ENCODE peak calls at places on chromosomes 4 and X, in four cellular contexts. F is progenitor cell of endocrine pancreas; Q is fibroblast of the aortic adventitia; I is naive thymus-derived CD8-positive, alpha-beta T cell. B is an unnamed sample.

GRCh38 chrX:104318330-104319009 is 63.7 kb upstream of the ESX1 start:
- DNase-seq in I (no peak), F (no peak), Q (peak), B (no peak)

GRCh38 chr4:109278594-109279031 is 23.8 kb downstream of the COL25A1 start:
- DNase-seq in F (no peak), I (no peak), Q (no peak), B (no peak)

GRCh38 chrX:103254171-103254824 is 657 bp downstream of the TCEAL8 start:
- DNase-seq in F (peak), Q (peak), I (no peak), B (peak)

GRCh38 chr4:158290912-158291311 is 80.6 kb downstream of the TMEM144 start:
- DNase-seq in F (no peak), I (no peak), Q (no peak), B (no peak)

GRCh38 chr4:105061136-105061696 is 85.5 kb upstream of the TET2 start:
- DNase-seq in I (no peak), Q (peak), F (no peak), B (no peak)

GRCh38 chr4:176810481-176811249 is 17.9 kb upstream of the VEGFC start:
- DNase-seq in F (no peak), I (no peak), Q (no peak), B (no peak)

GRCh38 chrX:155052738-155053498 is 18.0 kb downstream of the CMC4 start:
- DNase-seq in F (no peak), I (no peak), Q (no peak), B (no peak)

GRCh38 chr4:73929285-73929684 is 52.5 kb downstream of the PF4 start:
- DNase-seq in F (no peak), I (no peak), Q (no peak), B (no peak)

GRCh38 chr4:173370130-173370476 is 651 bp upstream of the SAP30 start:
- DNase-seq in I (peak), F (no peak), Q (no peak), B (peak)

GRCh38 chr4:17705107-17705506 is 76.3 kb downstream of the FAM184B start:
- DNase-seq in Q (no peak), F (no peak), I (no peak), B (no peak)

GRCh38 chr4:154444958-154445357 is 46.6 kb downstream of the DCHS2 start:
- DNase-seq in I (no peak), Q (no peak), F (no peak), B (no peak)

GRCh38 chr4:47852121-47852520 is 14.3 kb upstream of the CORIN start:
- DNase-seq in I (no peak), Q (peak), F (no peak), B (no peak)

GRCh38 chr4:24850669-24851068 is 55.3 kb downstream of the SOD3 start:
- DNase-seq in I (no peak), F (no peak), Q (peak), B (no peak)

GRCh38 chr4:3851881-3852280 is 85.7 kb downstream of the ADRA2C start:
- DNase-seq in Q (no peak), I (no peak), F (no peak), B (no peak)

GRCh38 chr4:147057631-147057980 is 111.9 kb upstream of the TTC29 start:
- DNase-seq in I (no peak), F (no peak), Q (peak), B (no peak)

GRCh38 chrX:139204903-139205667 is 325.5 kb upstream of the F9 start:
- DNase-seq in F (peak), Q (peak), I (no peak), B (no peak)

GRCh38 chr4:110742148-110742547 is 119.3 kb upstream of the PITX2 start:
- DNase-seq in I (no peak), F (no peak), Q (no peak), B (no peak)

GRCh38 chr4:85913925-85914694 is 439.2 kb downstream of the ARHGAP24 start:
- DNase-seq in I (no peak), Q (no peak), F (no peak), B (no peak)

GRCh38 chr4:85084371-85085170 is 118.1 kb upstream of the WDFY3 start:
- DNase-seq in Q (peak), I (no peak), F (peak), B (no peak)

GRCh38 chr4:4810365-4810764 is 49.1 kb upstream of the MSX1 start:
- DNase-seq in F (no peak), I (no peak), Q (no peak), B (no peak)

GRCh38 chr4:58649236-58649635 is 1539.1 kb upstream of the IGFBP7 start:
- DNase-seq in Q (no peak), I (no peak), F (no peak), B (no peak)

GRCh38 chrX:14039344-14039743 is 9.7 kb upstream of the GEMIN8 start:
- DNase-seq in I (peak), F (no peak), Q (peak), B (peak)

GRCh38 chr4:87559090-87559837 is 30.1 kb upstream of the SPARCL1 start:
- DNase-seq in I (peak), F (no peak), Q (no peak), B (peak)

GRCh38 chrX:25004040-25004439 is 11.7 kb downstream of the ARX start:
- DNase-seq in Q (no peak), F (no peak), I (no peak), B (no peak)

GRCh38 chr4:139878050-139878449 is 212.4 kb downstream of the MGST2 start:
- DNase-seq in Q (no peak), F (no peak), I (no peak), B (no peak)

GRCh38 chrX:2828404-2829065 is at the start of gene GYG2:
- DNase-seq in F (peak), Q (peak), I (no peak), B (no peak)